ENCODE peak calls at places on chromosomes 13 and 19, in five cellular contexts. D is AG04450; Z is mucosa of descending colon; J is CD4-positive, alpha-beta T cell; N is aorta. I is an unnamed sample. For H3K9me3, the result is how much of the 10 kb centered on the place peaks cover.

GRCh38 chr13:70905035-70905434 is 796.8 kb upstream of the KLHL1 start:
- DNase-seq in D (no peak), N (no peak), Z (no peak), J (no peak), I (no peak)

GRCh38 chr13:59715591-59715990 is 448.1 kb downstream of the DIAPH3 start:
- DNase-seq in N (no peak), D (no peak), J (no peak), Z (no peak), I (no peak)

GRCh38 chr19:46660008-46660517 is 919 bp downstream of the DACT3 start:
- DNase-seq in Z (peak), D (no peak), J (no peak), N (peak), I (peak)

GRCh38 chr13:27619711-27620376 is 485 bp downstream of the LNX2 start:
- DNase-seq in Z (peak), N (no peak), J (peak), D (no peak), I (peak)

GRCh38 chr13:34349091-34349722 is 531.3 kb downstream of the RFC3 start:
- DNase-seq in J (no peak), N (peak), Z (peak), D (peak), I (peak)

GRCh38 chr19:4119763-4120162 is 4.2 kb downstream of the MAP2K2 start:
- DNase-seq in J (no peak), D (no peak), Z (no peak), N (no peak), I (no peak)

GRCh38 chr13:113597386-113598080 is 13.0 kb downstream of the TFDP1 start:
- DNase-seq in D (no peak), J (no peak), Z (no peak), N (peak), I (peak)

GRCh38 chr13:87295636-87296035 is 375.5 kb upstream of the SLITRK5 start:
- DNase-seq in D (no peak), Z (no peak), N (no peak), J (no peak), I (no peak)

GRCh38 chr13:98447881-98448641 is 128.8 kb downstream of the STK24 start:
- DNase-seq in J (no peak), D (no peak), N (no peak), Z (peak), I (no peak)

GRCh38 chr13:81171065-81171647 is 830.2 kb upstream of the SPRY2 start:
- DNase-seq in N (no peak), Z (no peak), J (no peak), D (no peak), I (no peak)

GRCh38 chr19:16569609-16570320 is 2.5 kb downstream of the SLC35E1 start:
- DNase-seq in Z (no peak), N (no peak), D (no peak), J (no peak), I (no peak)

GRCh38 chr19:44576843-44577565 is 36.4 kb upstream of the IGSF23 start:
- DNase-seq in N (no peak), D (no peak), Z (peak), J (no peak), I (no peak)

GRCh38 chr19:6047741-6048231 is 62.5 kb downstream of the RFX2 start:
- DNase-seq in J (no peak), N (peak), D (no peak), Z (peak), I (no peak)

GRCh38 chr13:20826810-20827560 is 53.2 kb upstream of the EEF1AKMT1 start:
- DNase-seq in J (no peak), Z (no peak), N (no peak), D (no peak), I (no peak)

GRCh38 chr13:112452380-112453206 is 76.4 kb downstream of the SPACA7 start:
- DNase-seq in D (no peak), Z (no peak), N (no peak), J (no peak), I (no peak)

GRCh38 chr13:41457589-41458186 is 338 bp downstream of the RGCC start:
- DNase-seq in Z (peak), J (no peak), D (no peak), N (peak), I (no peak)

GRCh38 chr19:7869453-7869909 is 4.7 kb downstream of the PRR36 start:
- DNase-seq in Z (peak), N (no peak), J (peak), D (no peak), I (no peak)

GRCh38 chr19:13637664-13638063 is 126.7 kb upstream of the MRI1 start:
- DNase-seq in D (no peak), N (no peak), Z (no peak), J (no peak), I (no peak)

GRCh38 chr19:29858000-29858596 is 46.3 kb downstream of the CCNE1 start:
- DNase-seq in J (no peak), Z (peak), D (no peak), N (no peak), I (peak)

GRCh38 chr13:33109319-33109718 is 93.1 kb downstream of the KL start:
- DNase-seq in D (no peak), Z (no peak), N (no peak), J (no peak), I (no peak)

GRCh38 chr13:107075576-107075975 is 507.6 kb upstream of the ARGLU1 start:
- DNase-seq in J (no peak), D (no peak), Z (no peak), N (no peak), I (no peak)

GRCh38 chr13:109166807-109167206 is 537.4 kb downstream of the MYO16 start:
- DNase-seq in Z (no peak), J (no peak), D (no peak), N (no peak), I (no peak)

GRCh38 chr13:20702945-20703784 is at the start of gene IL17D:
- DNase-seq in N (no peak), Z (peak), D (no peak), J (no peak), I (no peak)

GRCh38 chr13:99418663-99419140 is 82.6 kb upstream of the TM9SF2 start:
- DNase-seq in J (no peak), Z (no peak), D (no peak), N (no peak), I (no peak)

DNA sequence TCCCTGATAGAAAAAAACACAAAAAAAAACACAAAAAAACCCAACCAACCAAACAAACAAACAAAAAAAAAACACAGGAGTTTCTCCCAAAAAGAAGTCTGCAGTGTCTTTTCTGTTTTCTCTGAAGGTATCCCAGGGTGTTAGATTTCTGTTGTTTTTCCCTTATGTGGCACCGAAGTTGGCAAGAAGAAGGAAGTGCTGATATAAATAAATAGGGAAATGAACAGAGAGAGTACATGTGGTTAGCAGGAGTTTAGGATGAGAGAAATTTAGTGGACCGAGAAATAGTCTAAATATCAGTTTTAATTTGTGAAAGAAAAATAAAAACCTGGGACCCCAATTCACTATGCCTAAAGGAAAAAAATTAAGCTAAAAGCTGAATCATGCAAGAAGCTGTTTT is 287.0 kb upstream of the SGCG start:
- DNase-seq in Z (no peak), D (no peak), J (no peak), N (no peak), I (no peak)
- H3K9me3 ChIP-seq in Z (under half), D (under half), J (under half), N (under half), I (under half)

GRCh38 chr19:37452500-37453245 is 14.6 kb downstream of the ZNF569 start:
- DNase-seq in D (no peak), Z (no peak), N (no peak), J (no peak), I (no peak)
- H3K9me3 ChIP-seq in D (under half), Z (half or more), N (under half), J (half or more), I (under half)

GRCh38 chr19:57421037-57421436 is 10.1 kb downstream of the ZNF17 start:
- DNase-seq in Z (no peak), J (no peak), D (no peak), N (no peak), I (no peak)
- H3K9me3 ChIP-seq in Z (half or more), J (half or more), D (under half), N (under half), I (under half)

GRCh38 chr19:21430674-21431073 is 33.7 kb downstream of the ZNF493 start:
- DNase-seq in Z (no peak), D (no peak), N (no peak), J (no peak), I (no peak)
- H3K9me3 ChIP-seq in Z (half or more), D (under half), N (under half), J (half or more), I (under half)

GRCh38 chr13:19062019-19062646 is 119.5 kb downstream of the TUBA3C start:
- DNase-seq in Z (no peak), D (no peak), J (no peak), N (no peak), I (no peak)

GRCh38 chr13:19062801-19063200 is 118.8 kb downstream of the TUBA3C start:
- DNase-seq in Z (no peak), D (no peak), N (no peak), J (no peak), I (no peak)

GRCh38 chr13:19059016-19059780 is 122.4 kb downstream of the TUBA3C start:
- DNase-seq in D (no peak), Z (no peak), N (no peak), J (no peak), I (no peak)

GRCh38 chr13:19060311-19061002 is 121.2 kb downstream of the TUBA3C start:
- DNase-seq in Z (no peak), D (no peak), N (no peak), J (no peak), I (no peak)

GRCh38 chr13:19061278-19061677 is 120.3 kb downstream of the TUBA3C start:
- DNase-seq in N (no peak), J (no peak), Z (no peak), D (no peak), I (no peak)
- H3K9me3 ChIP-seq in N (under half), J (under half), Z (half or more), D (half or more), I (under half)

GRCh38 chr19:50158577-50158976 is 4.5 kb downstream of the IZUMO2 start:
- DNase-seq in J (no peak), Z (no peak), D (no peak), N (no peak), I (no peak)

GRCh38 chr19:50154529-50154928 is 8.6 kb downstream of the IZUMO2 start:
- DNase-seq in Z (no peak), D (no peak), J (no peak), N (no peak), I (no peak)

GRCh38 chr19:50159078-50159477 is 4.0 kb downstream of the IZUMO2 start:
- DNase-seq in J (no peak), D (no peak), Z (no peak), N (no peak), I (no peak)

GRCh38 chr19:50152578-50152977 is 10.5 kb downstream of the IZUMO2 start:
- DNase-seq in N (no peak), Z (no peak), J (no peak), D (no peak), I (no peak)

DNA sequence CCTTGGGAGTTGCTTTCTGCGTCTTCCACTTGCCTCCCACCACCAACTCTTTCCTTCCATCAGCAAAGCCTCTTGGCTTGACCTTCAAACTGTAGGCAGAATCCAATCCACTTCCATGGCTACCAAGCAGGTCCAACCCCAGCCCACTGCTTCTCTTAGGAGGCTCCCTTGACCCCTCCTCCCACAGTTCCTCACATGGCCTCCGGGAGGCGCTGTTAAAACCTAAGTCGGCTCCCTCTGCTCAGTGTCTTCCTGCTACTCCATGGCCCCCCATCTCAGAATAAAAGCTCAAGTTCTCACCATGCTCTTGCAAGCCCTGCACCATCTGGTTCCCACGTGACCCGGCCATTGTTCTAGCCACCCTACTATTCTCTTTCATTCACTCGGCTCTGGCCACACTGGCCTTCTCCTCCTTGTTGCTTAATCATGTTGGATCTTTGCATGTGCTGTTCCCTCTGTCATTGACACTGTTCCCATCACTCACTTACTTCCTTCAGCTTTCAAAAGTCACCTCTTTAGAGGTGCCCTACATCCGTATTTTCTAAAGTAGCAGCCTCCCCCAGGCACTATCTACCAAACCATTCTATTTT is 7.5 kb downstream of the IZUMO2 start:
- DNase-seq in N (no peak), Z (no peak), D (no peak), J (no peak), I (no peak)
- H3K9me3 ChIP-seq in N (under half), Z (under half), D (under half), J (under half), I (under half)

DNA sequence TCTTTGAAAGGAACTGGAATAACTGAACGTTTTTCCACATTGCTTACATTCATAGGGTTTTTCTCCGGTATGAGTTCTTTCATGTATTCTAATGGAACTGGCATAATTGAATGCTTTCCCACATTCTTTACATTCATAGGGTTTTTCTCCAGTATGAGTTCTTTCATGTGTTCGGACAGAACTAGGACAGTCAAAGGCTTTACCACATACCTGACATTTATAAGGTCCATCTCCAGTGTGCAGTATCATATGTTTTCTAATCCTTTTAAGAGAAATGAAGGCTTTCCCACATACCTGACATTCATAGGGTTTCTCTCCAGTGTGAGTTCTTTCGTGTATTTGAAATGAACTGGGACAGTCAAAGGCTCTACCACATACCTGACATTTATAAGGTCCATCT is 24.7 kb downstream of the ZNF564 start:
- DNase-seq in D (no peak), J (no peak), N (no peak), Z (no peak), I (no peak)
- H3K9me3 ChIP-seq in D (half or more), J (half or more), N (under half), Z (half or more), I (half or more)

GRCh38 chr19:56611288-56611687 is 16.2 kb downstream of the ZNF71 start:
- DNase-seq in D (no peak), J (no peak), Z (no peak), N (no peak), I (no peak)
- H3K9me3 ChIP-seq in D (under half), J (half or more), Z (half or more), N (under half), I (under half)

DNA sequence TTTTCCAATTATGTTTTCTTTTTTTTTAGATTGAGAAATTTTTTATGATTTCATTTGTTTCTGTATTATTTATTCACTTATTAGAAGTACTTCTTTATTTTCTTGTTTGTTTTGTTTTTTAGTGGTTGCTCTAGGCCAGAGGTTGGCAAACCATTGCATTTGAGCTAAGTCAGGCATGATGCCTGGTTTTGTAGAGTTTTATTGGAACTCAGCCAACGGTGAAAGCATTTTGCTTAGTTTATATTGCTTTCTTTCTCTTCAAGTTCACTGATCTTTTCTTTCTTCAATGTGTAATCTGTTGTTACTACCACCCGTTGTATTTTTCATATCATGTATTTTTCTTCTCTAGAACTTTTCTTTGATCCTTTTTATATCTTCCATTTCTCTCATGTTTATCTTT is 19.7 kb downstream of the ZNF567 start:
- DNase-seq in Z (no peak), J (no peak), N (no peak), D (no peak), I (no peak)
- H3K9me3 ChIP-seq in Z (half or more), J (half or more), N (under half), D (under half), I (under half)

GRCh38 chr19:37243206-37243632 is 25.2 kb downstream of the ZNF383 start:
- DNase-seq in Z (no peak), J (no peak), D (no peak), N (no peak), I (no peak)
- H3K9me3 ChIP-seq in Z (half or more), J (half or more), D (half or more), N (under half), I (half or more)

I was measured in sigmoid colon.